ENCODE peak calls at places on chromosomes 11 and 22, in nine cellular contexts. Y is upper lobe of right lung, Q is left ventricle myocardium inferior, A is HL-60, V is colonic mucosa, D is fibroblast of lung, S is AG04450, N is thyroid gland, B is ovary. F is an unnamed sample.

GRCh38 chr22:30943368-30943767 is 25.2 kb downstream of the MORC2 start:
- DNase-seq in Y (no peak), Q (no peak), A (no peak), V (no peak), D (no peak), S (no peak), N (no peak), B (no peak), F (no peak)

GRCh38 chr11:20443596-20443995 is 56.1 kb downstream of the PRMT3 start:
- DNase-seq in Y (no peak), Q (no peak), A (no peak), V (no peak), D (peak), S (no peak), N (no peak), B (no peak), F (no peak)

GRCh38 chr11:110349109-110349996 is 52.9 kb upstream of the RDX start:
- DNase-seq in Y (no peak), Q (no peak), A (no peak), V (no peak), D (peak), S (no peak), N (no peak), B (no peak), F (no peak)

GRCh38 chr22:46660604-46661201 is 40.5 kb downstream of the GRAMD4 start:
- DNase-seq in Y (no peak), Q (no peak), A (no peak), V (peak), D (no peak), S (no peak), N (peak), B (no peak), F (no peak)

GRCh38 chr22:40345271-40345670 is 1.0 kb upstream of the ADSL start:
- DNase-seq in Y (no peak), Q (no peak), A (no peak), V (no peak), D (peak), S (no peak), N (no peak), B (no peak), F (no peak)

GRCh38 chr11:46075168-46075567 is 46.1 kb downstream of the PHF21A start:
- DNase-seq in Y (no peak), Q (no peak), A (no peak), V (no peak), D (peak), S (peak), N (no peak), B (no peak), F (peak)

GRCh38 chr11:86632499-86633269 is 39.7 kb downstream of the ME3 start:
- DNase-seq in Y (no peak), Q (no peak), A (no peak), V (no peak), D (peak), S (peak), N (no peak), B (no peak), F (peak)

GRCh38 chr11:86947541-86947940 is 7.7 kb downstream of the FZD4 start:
- DNase-seq in Y (no peak), Q (no peak), A (no peak), V (no peak), D (peak), S (no peak), N (no peak), B (no peak), F (peak)

GRCh38 chr11:45647786-45648185 is 17.6 kb downstream of the CHST1 start:
- DNase-seq in Y (no peak), Q (no peak), A (no peak), V (no peak), D (no peak), S (no peak), N (no peak), B (no peak), F (no peak)

GRCh38 chr22:39628563-39629080 is 58.1 kb downstream of the CACNA1I start:
- DNase-seq in Y (no peak), Q (no peak), A (no peak), V (no peak), D (no peak), S (no peak), N (no peak), B (no peak), F (no peak)

GRCh38 chr11:129248618-129249017 is 56.5 kb upstream of the ARHGAP32 start:
- DNase-seq in Y (no peak), Q (no peak), A (no peak), V (no peak), D (peak), S (peak), N (no peak), B (no peak), F (peak)

GRCh38 chr11:122862091-122862490 is 20.5 kb upstream of the JHY start:
- DNase-seq in Y (no peak), Q (no peak), A (no peak), V (no peak), D (no peak), S (no peak), N (no peak), B (no peak), F (no peak)

GRCh38 chr22:38504731-38505594 is 1.1 kb downstream of the DDX17 start:
- DNase-seq in Y (peak), Q (peak), A (peak), V (peak), D (peak), S (no peak), N (peak), B (peak), F (peak)

GRCh38 chr22:31561238-31561887 is 65.0 kb downstream of the SFI1 start:
- DNase-seq in Y (peak), Q (peak), A (peak), V (peak), D (peak), S (peak), N (peak), B (peak), F (peak)

GRCh38 chr11:24163146-24163545 is 333.7 kb upstream of the LUZP2 start:
- DNase-seq in Y (no peak), Q (no peak), A (no peak), V (no peak), D (peak), S (no peak), N (no peak), B (no peak), F (no peak)

GRCh38 chr11:70556884-70557741 is 158.8 kb downstream of the CTTN start:
- DNase-seq in Y (no peak), Q (no peak), A (peak), V (peak), D (peak), S (no peak), N (no peak), B (no peak), F (no peak)

GRCh38 chr11:123469089-123469488 is 39.0 kb downstream of the GRAMD1B start:
- DNase-seq in Y (no peak), Q (peak), A (no peak), V (no peak), D (no peak), S (no peak), N (no peak), B (no peak), F (no peak)

GRCh38 chr22:50071432-50072166 is 13.5 kb upstream of the TTLL8 start:
- DNase-seq in Y (no peak), Q (no peak), A (no peak), V (no peak), D (no peak), S (no peak), N (no peak), B (no peak), F (no peak)
- H3K4me3 ChIP-seq in Y (no peak), Q (no peak), A (no peak), V (no peak), D (no peak), S (no peak), N (no peak), B (no peak), F (no peak)

GRCh38 chr11:59668188-59668949 is 468 bp downstream of the PATL1 start:
- DNase-seq in Y (peak), Q (peak), A (no peak), V (peak), D (peak), S (no peak), N (peak), B (peak), F (peak)

GRCh38 chr11:59666969-59667368 is 1.9 kb downstream of the PATL1 start:
- DNase-seq in Y (no peak), Q (no peak), A (no peak), V (no peak), D (no peak), S (no peak), N (no peak), B (no peak), F (no peak)

GRCh38 chr11:59669611-59670009 is 773 bp upstream of the PATL1 start:
- DNase-seq in Y (no peak), Q (peak), A (no peak), V (peak), D (peak), S (no peak), N (peak), B (peak), F (peak)

GRCh38 chr11:59668950-59669610 is at the start of gene PATL1:
- DNase-seq in Y (peak), Q (peak), A (peak), V (peak), D (peak), S (peak), N (peak), B (peak), F (peak)

DNA sequence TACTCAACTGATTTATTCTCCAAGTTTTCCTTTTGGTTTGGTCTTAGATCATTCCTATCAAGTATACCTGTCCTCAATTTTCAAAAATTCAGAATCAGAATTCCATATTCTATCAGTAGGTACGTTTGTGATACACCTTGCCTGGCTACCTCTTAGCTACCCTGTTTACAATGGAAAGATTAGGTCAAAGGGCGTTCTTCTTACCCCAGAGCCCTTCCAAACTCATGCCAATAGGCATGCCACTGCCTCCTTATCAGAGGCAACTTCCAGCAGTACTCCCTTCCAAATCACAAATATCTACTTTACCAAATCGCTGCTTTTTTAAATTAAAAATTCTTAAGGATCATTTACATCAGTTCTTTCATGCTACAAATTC is 1.0 kb downstream of the PATL1 start:
- DNase-seq in Y (no peak), Q (no peak), A (no peak), V (no peak), D (no peak), S (no peak), N (no peak), B (no peak), F (no peak)
- H3K27ac ChIP-seq in Y (peak), Q (peak), A (no peak), V (peak), D (peak), S (no peak), N (no peak), B (no peak), F (no peak)

DNA sequence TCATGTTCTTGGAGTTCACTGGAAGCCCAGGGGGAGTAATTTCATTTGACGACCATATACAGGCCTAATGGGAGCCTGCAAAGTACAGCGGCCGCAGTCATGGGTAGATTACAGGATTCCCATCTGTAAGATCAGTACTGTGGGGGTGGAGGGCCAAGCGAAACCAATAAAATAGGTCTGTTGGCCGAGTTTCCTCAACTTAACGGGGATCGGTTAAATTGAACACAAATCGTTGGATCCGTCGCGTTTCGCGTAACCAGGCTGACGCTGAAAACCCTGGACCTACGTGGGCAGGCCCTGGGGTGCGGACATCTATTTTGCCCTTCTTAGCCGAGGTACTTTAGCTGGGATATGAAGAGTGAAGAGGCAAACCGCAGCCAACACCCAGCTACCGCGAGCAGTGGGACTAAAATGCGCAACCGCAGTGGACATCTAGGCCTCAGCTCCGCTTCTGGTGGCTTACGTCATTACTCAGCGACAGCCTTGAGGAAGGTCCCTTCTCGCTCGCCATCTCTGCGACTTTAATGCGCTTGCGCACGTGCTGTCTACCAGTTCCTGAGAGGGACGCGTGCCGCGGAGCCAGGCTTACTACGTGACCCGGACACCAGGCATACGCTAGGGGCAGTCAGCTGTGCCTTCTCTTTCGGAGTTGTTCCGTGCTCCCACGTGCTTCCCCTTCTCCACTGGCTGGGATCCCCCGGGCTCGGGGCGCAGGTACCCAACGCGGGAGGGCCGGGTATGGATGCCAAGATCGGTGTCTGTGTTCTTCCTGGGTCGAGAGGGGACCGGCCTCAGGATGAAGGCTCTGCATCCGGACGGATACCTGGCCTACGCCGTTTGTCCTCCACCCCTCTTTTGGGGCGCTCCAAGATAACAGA is at the start of gene NAT10:
- DNase-seq in Y (peak), Q (peak), A (peak), V (peak), D (peak), S (peak), N (peak), B (peak), F (peak)
- TF ChIP-seq CTCF in Y (peak), Q (peak), A (no peak), V (no peak), D (peak), S (no peak), N (no peak), B (peak), F (peak)

DNA sequence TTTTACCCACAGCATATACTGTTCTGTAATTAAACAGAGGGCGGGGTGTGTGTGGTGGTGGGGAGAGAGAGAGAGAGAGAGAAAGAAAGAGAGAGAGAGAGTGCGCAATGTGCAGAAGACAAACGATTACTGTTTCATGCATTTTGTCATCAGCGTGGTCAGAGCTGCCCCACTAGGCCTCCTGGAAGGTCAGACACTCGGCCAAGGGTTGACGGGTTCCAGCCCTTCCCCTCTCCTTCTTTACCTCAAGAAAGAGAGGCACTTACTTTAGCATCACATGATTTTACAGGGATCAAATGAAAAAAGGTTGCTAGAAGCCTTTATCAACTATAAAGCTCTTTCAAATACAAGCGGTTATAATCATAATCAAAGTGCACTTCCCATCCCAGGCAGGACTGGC is 269.2 kb upstream of the SORL1-AS1 start:
- DNase-seq in Y (no peak), Q (no peak), A (no peak), V (no peak), D (no peak), S (no peak), N (no peak), B (no peak), F (no peak)
- H3K4me3 ChIP-seq in Y (peak), Q (peak), A (no peak), V (no peak), D (no peak), S (peak), N (no peak), B (no peak), F (peak)

GRCh38 chr11:117830674-117831351 is 6.3 kb upstream of the FXYD2 start:
- DNase-seq in Y (no peak), Q (no peak), A (no peak), V (peak), D (no peak), S (no peak), N (no peak), B (peak), F (no peak)
- H3K27ac ChIP-seq in Y (no peak), Q (no peak), A (no peak), V (no peak), D (no peak), S (no peak), N (no peak), B (no peak), F (no peak)

GRCh38 chr11:106152824-106153223 is 75.4 kb downstream of the AASDHPPT start:
- DNase-seq in Y (no peak), Q (no peak), A (no peak), V (no peak), D (peak), S (no peak), N (no peak), B (no peak), F (peak)

GRCh38 chr11:106156290-106156937 is 79.0 kb downstream of the AASDHPPT start:
- DNase-seq in Y (no peak), Q (no peak), A (peak), V (peak), D (peak), S (peak), N (peak), B (no peak), F (peak)

GRCh38 chr11:106152013-106152412 is 74.6 kb downstream of the AASDHPPT start:
- DNase-seq in Y (no peak), Q (no peak), A (no peak), V (no peak), D (peak), S (no peak), N (peak), B (no peak), F (peak)
- TF ChIP-seq CTCF in Y (peak), Q (no peak), A (no peak), V (no peak), D (peak), S (peak), N (no peak), B (no peak), F (peak)

GRCh38 chr22:28208797-28209196 is 289.7 kb upstream of the PITPNB start:
- DNase-seq in Y (no peak), Q (no peak), A (no peak), V (no peak), D (no peak), S (no peak), N (no peak), B (no peak), F (no peak)
- H3K4me3 ChIP-seq in Y (no peak), Q (no peak), A (no peak), V (no peak), D (no peak), S (no peak), N (no peak), B (no peak), F (no peak)

GRCh38 chr11:12399355-12399754 is 22.0 kb downstream of the PARVA start:
- DNase-seq in Y (no peak), Q (no peak), A (no peak), V (no peak), D (no peak), S (no peak), N (no peak), B (no peak), F (no peak)
- H3K27ac ChIP-seq in Y (no peak), Q (peak), A (no peak), V (no peak), D (no peak), S (no peak), N (no peak), B (peak), F (no peak)

F was measured in brain microvascular endothelial cell.